ENCODE peak calls at places on chromosomes 5 and 9, in ten cellular contexts. W is astrocyte of the spinal cord, X is HepG2, P is IMR-90, Q is K562, K is OCI-LY7, T is aorta, O is H7, V is DND-41, L is left ventricle myocardium inferior. Y is an unnamed sample.

GRCh38 chr5:115586525-115587146 is 15.6 kb downstream of the TICAM2 start:
- DNase-seq in W (peak), X (peak), P (peak), Q (peak), K (peak), T (no peak), O (no peak), V (no peak), L (no peak), Y (no peak)

GRCh38 chr9:87766697-87767096 is 40.8 kb downstream of the CTSL start:
- DNase-seq in W (no peak), X (no peak), P (no peak), Q (peak), K (no peak), T (no peak), O (peak), V (no peak), L (no peak), Y (no peak)

GRCh38 chr9:136242908-136243525 is 2.6 kb downstream of the QSOX2 start:
- DNase-seq in W (no peak), X (no peak), P (no peak), Q (peak), K (peak), T (no peak), O (no peak), V (no peak), L (no peak), Y (no peak)

GRCh38 chr5:113293613-113294340 is 141.0 kb downstream of the TSSK1B start:
- DNase-seq in W (peak), X (no peak), P (peak), Q (no peak), K (no peak), T (no peak), O (peak), V (no peak), L (no peak), Y (peak)

GRCh38 chr5:107672212-107673105 is 1.7 kb upstream of the EFNA5 start:
- DNase-seq in W (peak), X (peak), P (peak), Q (peak), K (peak), T (peak), O (peak), V (peak), L (peak), Y (peak)

GRCh38 chr9:28121353-28121752 is 548.1 kb upstream of the C9orf72 start:
- DNase-seq in W (no peak), X (no peak), P (no peak), Q (no peak), K (no peak), T (no peak), O (no peak), V (no peak), L (no peak), Y (no peak)

GRCh38 chr5:178458140-178458539 is 132.1 kb downstream of the COL23A1 start:
- DNase-seq in W (no peak), X (no peak), P (no peak), Q (no peak), K (no peak), T (peak), O (no peak), V (no peak), L (no peak), Y (no peak)

GRCh38 chr5:171201285-171201684 is 107.8 kb upstream of the TLX3 start:
- DNase-seq in W (no peak), X (no peak), P (peak), Q (no peak), K (no peak), T (no peak), O (no peak), V (peak), L (no peak), Y (no peak)

GRCh38 chr5:178238711-178239592 is 6.3 kb upstream of the PHYKPL start:
- DNase-seq in W (no peak), X (no peak), P (no peak), Q (no peak), K (no peak), T (no peak), O (peak), V (no peak), L (no peak), Y (no peak)

GRCh38 chr5:91848453-91848852 is 465.3 kb upstream of the ARRDC3 start:
- DNase-seq in W (peak), X (peak), P (peak), Q (no peak), K (no peak), T (no peak), O (no peak), V (no peak), L (no peak), Y (no peak)

GRCh38 chr5:53667621-53668020 is 107.2 kb downstream of the NDUFS4 start:
- DNase-seq in W (no peak), X (no peak), P (no peak), Q (no peak), K (no peak), T (no peak), O (no peak), V (no peak), L (no peak), Y (no peak)

GRCh38 chr5:31751620-31752019 is 112.7 kb downstream of the PDZD2 start:
- DNase-seq in W (no peak), X (no peak), P (no peak), Q (no peak), K (no peak), T (no peak), O (no peak), V (no peak), L (no peak), Y (no peak)

GRCh38 chr5:111447822-111448221 is 64.5 kb downstream of the STARD4 start:
- DNase-seq in W (no peak), X (no peak), P (no peak), Q (no peak), K (no peak), T (no peak), O (no peak), V (peak), L (no peak), Y (no peak)

GRCh38 chr5:111585291-111585690 is 73.0 kb upstream of the STARD4 start:
- DNase-seq in W (no peak), X (no peak), P (no peak), Q (no peak), K (no peak), T (no peak), O (no peak), V (no peak), L (no peak), Y (no peak)

GRCh38 chr5:139851558-139851957 is 56.0 kb downstream of the PSD2 start:
- DNase-seq in W (no peak), X (no peak), P (no peak), Q (no peak), K (no peak), T (peak), O (no peak), V (no peak), L (no peak), Y (no peak)

GRCh38 chr5:140611020-140611521 is 21.9 kb downstream of the CD14 start:
- DNase-seq in W (no peak), X (peak), P (peak), Q (peak), K (no peak), T (no peak), O (no peak), V (no peak), L (no peak), Y (no peak)

GRCh38 chr5:24510523-24510988 is 134.2 kb downstream of the CDH10 start:
- DNase-seq in W (no peak), X (peak), P (no peak), Q (no peak), K (no peak), T (no peak), O (no peak), V (no peak), L (no peak), Y (no peak)

GRCh38 chr9:99693888-99694287 is 127.8 kb upstream of the NR4A3 start:
- DNase-seq in W (no peak), X (no peak), P (no peak), Q (no peak), K (no peak), T (no peak), O (no peak), V (no peak), L (no peak), Y (no peak)

GRCh38 chr5:6750142-6750840 is 37.1 kb downstream of the TENT4A start:
- DNase-seq in W (no peak), X (no peak), P (no peak), Q (no peak), K (no peak), T (no peak), O (no peak), V (no peak), L (no peak), Y (no peak)

GRCh38 chr9:36189978-36190377 is 743 bp upstream of the CLTA start:
- DNase-seq in W (no peak), X (no peak), P (no peak), Q (peak), K (peak), T (no peak), O (no peak), V (no peak), L (no peak), Y (no peak)

GRCh38 chr9:36163049-36163839 is 5.9 kb upstream of the CCIN start:
- DNase-seq in W (peak), X (peak), P (peak), Q (peak), K (no peak), T (peak), O (peak), V (no peak), L (peak), Y (no peak)

GRCh38 chr5:159928122-159928960 is 12.1 kb downstream of the ADRA1B start:
- DNase-seq in W (peak), X (no peak), P (peak), Q (no peak), K (no peak), T (no peak), O (no peak), V (no peak), L (peak), Y (no peak)

GRCh38 chr5:42811591-42812392 is at the start of gene SELENOP:
- DNase-seq in W (peak), X (peak), P (no peak), Q (peak), K (no peak), T (no peak), O (peak), V (no peak), L (no peak), Y (no peak)
- H3K4me3 ChIP-seq in W (peak), X (peak), P (no peak), Q (no peak), K (no peak), T (peak), O (peak), V (no peak), L (peak), Y (no peak)

GRCh38 chr5:15646351-15646750 is 146.4 kb downstream of the FBXL7 start:
- DNase-seq in W (no peak), X (no peak), P (no peak), Q (no peak), K (no peak), T (no peak), O (no peak), V (no peak), L (no peak), Y (no peak)
- H3K4me3 ChIP-seq in W (no peak), X (no peak), P (no peak), Q (no peak), K (no peak), T (no peak), O (no peak), V (no peak), L (no peak), Y (no peak)

DNA sequence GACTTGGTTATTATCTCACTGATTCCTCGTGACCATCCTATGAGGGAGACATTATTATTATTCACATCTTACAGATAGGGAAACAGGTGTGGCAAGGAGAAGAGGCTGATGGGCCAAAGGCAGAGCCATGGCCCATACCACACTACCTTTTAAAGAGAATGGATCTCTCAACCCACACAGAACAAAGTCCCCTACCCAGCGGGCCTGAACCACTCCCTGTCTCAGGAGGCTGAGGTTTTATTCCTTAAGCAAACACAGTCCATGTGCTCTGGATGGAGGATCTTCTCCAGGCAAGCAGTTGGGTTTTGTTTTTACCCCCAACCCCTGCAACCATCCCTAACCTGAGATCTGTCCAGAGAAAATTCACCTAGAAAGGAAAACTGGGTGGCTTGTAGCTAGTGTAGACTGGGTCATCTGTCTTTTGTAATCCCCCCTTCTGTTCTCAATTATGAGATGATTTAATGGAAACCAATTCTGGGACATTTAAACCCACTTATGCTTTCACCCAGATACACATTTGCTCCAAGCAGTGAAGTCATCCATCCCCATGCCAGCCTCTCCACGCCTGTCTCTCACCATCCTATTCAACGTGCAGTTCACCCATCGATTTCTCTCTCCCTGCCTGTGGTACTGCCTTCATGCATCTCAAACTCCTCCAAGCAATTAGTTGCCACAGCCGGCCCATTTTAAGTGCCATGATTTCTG is 2.0 kb downstream of the PHF19 start:
- DNase-seq in W (no peak), X (no peak), P (no peak), Q (no peak), K (no peak), T (peak), O (no peak), V (no peak), L (no peak), Y (peak)
- H3K4me3 ChIP-seq in W (peak), X (peak), P (no peak), Q (peak), K (peak), T (no peak), O (no peak), V (peak), L (no peak), Y (no peak)

GRCh38 chr5:134468921-134469400 is 56.5 kb upstream of the JADE2 start:
- DNase-seq in W (no peak), X (no peak), P (no peak), Q (no peak), K (no peak), T (peak), O (no peak), V (no peak), L (no peak), Y (no peak)

GRCh38 chr5:134464988-134465855 is 53.5 kb upstream of the CDKN2AIPNL start:
- DNase-seq in W (no peak), X (peak), P (no peak), Q (no peak), K (peak), T (peak), O (no peak), V (no peak), L (peak), Y (no peak)

GRCh38 chr5:134466241-134467069 is 54.8 kb upstream of the CDKN2AIPNL start:
- DNase-seq in W (peak), X (peak), P (peak), Q (peak), K (no peak), T (peak), O (peak), V (peak), L (peak), Y (peak)

GRCh38 chr5:134465856-134466240 is 54.2 kb upstream of the CDKN2AIPNL start:
- DNase-seq in W (peak), X (peak), P (peak), Q (peak), K (no peak), T (peak), O (peak), V (peak), L (peak), Y (peak)

GRCh38 chr5:134467231-134467630 is 55.5 kb upstream of the CDKN2AIPNL start:
- DNase-seq in W (no peak), X (no peak), P (no peak), Q (peak), K (no peak), T (peak), O (no peak), V (no peak), L (no peak), Y (no peak)
- H3K4me3 ChIP-seq in W (no peak), X (no peak), P (no peak), Q (no peak), K (no peak), T (no peak), O (no peak), V (no peak), L (peak), Y (no peak)

DNA sequence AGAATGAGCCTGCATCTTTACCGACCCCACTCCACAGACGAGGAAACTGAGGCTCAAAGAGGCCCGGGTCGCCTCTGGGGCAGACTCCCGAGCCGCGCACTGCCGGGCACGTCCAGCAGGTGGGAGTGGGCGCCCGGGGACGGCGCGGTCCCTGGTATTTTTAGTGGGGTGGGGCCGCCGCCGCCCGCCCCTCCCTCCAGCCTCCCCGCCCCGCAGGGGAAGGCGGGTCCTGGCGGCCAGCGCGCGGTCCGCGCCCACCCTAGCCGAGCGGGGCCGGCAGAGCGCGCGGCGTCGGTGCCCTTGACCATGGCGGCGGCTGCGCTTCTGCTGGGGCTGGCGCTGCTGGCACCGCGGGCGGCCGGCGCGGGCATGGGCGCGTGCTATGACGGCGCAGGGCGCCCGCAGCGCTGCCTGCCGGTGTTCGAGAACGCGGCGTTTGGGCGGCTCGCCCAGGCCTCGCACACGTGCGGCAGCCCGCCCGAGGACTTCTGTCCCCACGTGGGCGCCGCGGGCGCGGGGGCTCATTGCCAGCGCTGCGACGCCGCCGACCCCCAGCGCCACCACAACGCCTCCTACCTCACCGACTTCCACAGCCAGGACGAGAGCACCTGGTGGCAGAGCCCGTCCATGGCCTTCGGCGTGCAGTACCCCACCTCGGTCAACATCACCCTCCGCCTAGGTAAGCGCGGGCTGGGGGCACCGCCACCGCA is at the start of gene LAMC3:
- DNase-seq in W (no peak), X (no peak), P (no peak), Q (peak), K (no peak), T (no peak), O (peak), V (no peak), L (no peak), Y (no peak)
- H3K4me3 ChIP-seq in W (peak), X (peak), P (peak), Q (no peak), K (no peak), T (peak), O (peak), V (no peak), L (peak), Y (no peak)

GRCh38 chr5:102638912-102639652 is 116.0 kb upstream of the PAM start:
- DNase-seq in W (peak), X (no peak), P (no peak), Q (no peak), K (no peak), T (no peak), O (no peak), V (no peak), L (no peak), Y (no peak)

GRCh38 chr5:102638316-102638715 is 116.8 kb upstream of the PAM start:
- DNase-seq in W (no peak), X (no peak), P (no peak), Q (no peak), K (no peak), T (no peak), O (no peak), V (no peak), L (no peak), Y (no peak)
- H3K4me3 ChIP-seq in W (no peak), X (no peak), P (no peak), Q (no peak), K (no peak), T (no peak), O (no peak), V (no peak), L (no peak), Y (no peak)

DNA sequence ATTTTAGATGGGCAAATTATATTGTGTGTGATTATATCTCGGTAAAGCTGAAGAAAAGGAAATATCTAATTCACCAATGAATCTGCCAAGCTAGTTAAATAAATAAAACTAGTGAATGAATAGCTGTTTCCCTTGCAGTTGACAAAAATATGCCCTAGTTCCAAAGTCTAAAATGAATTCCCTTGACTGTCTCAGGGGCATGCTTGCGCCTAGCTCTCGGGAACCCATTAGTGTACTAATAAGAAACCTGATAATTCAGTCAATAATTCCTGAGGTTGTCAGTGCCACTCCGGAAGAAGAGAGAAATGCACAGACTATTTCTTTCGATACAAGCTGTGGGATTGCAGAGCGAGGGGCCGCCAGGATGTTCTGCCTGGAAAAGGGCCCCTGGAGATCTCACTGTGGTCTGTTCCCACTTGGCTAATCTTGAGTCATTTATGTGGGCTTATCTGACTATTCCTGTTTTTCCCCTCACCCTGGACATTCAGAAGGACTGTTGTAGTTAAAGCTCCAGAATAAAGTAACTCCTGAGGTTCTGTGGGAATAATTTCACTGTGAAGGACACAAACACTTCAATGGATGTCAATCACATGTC is 56.4 kb upstream of the LARP1 start:
- DNase-seq in W (no peak), X (peak), P (no peak), Q (no peak), K (no peak), T (no peak), O (no peak), V (no peak), L (no peak), Y (no peak)
- H3K4me3 ChIP-seq in W (no peak), X (peak), P (no peak), Q (no peak), K (no peak), T (no peak), O (no peak), V (no peak), L (no peak), Y (no peak)

Y was measured in CD4-positive, alpha-beta memory T cell.